ENCODE peak calls at places on chromosomes 13 and 19, in six cellular contexts. L is ureter; T is SHP77; A is hippocampal formation; P is activated gamma-delta T cell treated with anti-CD3 and anti-CD28 coated beads, Interleukin-2, amount 50 U/mL, for 16 hours; K is left lung. B is an unnamed sample.

GRCh38 chr19:36245210-36246005 is 30.5 kb downstream of the ZNF146 start:
- DNase-seq in K (no peak), A (no peak), P (no peak), T (no peak), L (peak), B (no peak)

GRCh38 chr19:37964109-37964508 is 57.1 kb downstream of the SIPA1L3 start:
- DNase-seq in T (no peak), A (no peak), P (no peak), K (no peak), L (no peak), B (no peak)

GRCh38 chr19:30691767-30692516 is 319.8 kb downstream of the ZNF536 start:
- DNase-seq in P (no peak), L (no peak), T (no peak), A (no peak), K (no peak), B (no peak)

GRCh38 chr19:12745166-12745897 is 6.3 kb upstream of the BEST2 start:
- DNase-seq in T (no peak), L (no peak), A (no peak), P (no peak), K (no peak), B (no peak)

GRCh38 chr13:109707044-109707794 is 79.2 kb downstream of the IRS2 start:
- DNase-seq in A (no peak), K (no peak), L (no peak), T (peak), P (no peak), B (no peak)

GRCh38 chr19:53994811-53995210 is 3.4 kb downstream of the CACNG6 start:
- DNase-seq in P (no peak), K (no peak), L (no peak), A (no peak), T (no peak), B (no peak)

GRCh38 chr19:13094771-13095392 is 7.8 kb downstream of the LYL1 start:
- DNase-seq in L (no peak), K (no peak), P (no peak), T (peak), A (no peak), B (no peak)

GRCh38 chr13:68107667-68108066 is 877.5 kb upstream of the PCDH9 start:
- DNase-seq in P (no peak), L (no peak), K (no peak), T (no peak), A (no peak), B (no peak)

GRCh38 chr13:42981317-42981716 is 10.7 kb downstream of the EPSTI1 start:
- DNase-seq in L (no peak), A (no peak), K (no peak), P (no peak), T (no peak), B (no peak)

GRCh38 chr19:34366670-34367423 is 1.9 kb downstream of the GPI start:
- DNase-seq in T (no peak), L (no peak), P (no peak), K (no peak), A (no peak), B (no peak)

GRCh38 chr13:21613791-21614190 is 9.8 kb upstream of the MICU2 start:
- DNase-seq in K (no peak), P (no peak), T (no peak), A (no peak), L (no peak), B (no peak)

GRCh38 chr19:34598217-34599155 is 78.5 kb downstream of the SCGB2B2 start:
- DNase-seq in K (no peak), P (no peak), L (no peak), T (peak), A (no peak), B (no peak)

GRCh38 chr13:39452412-39452811 is 150.6 kb downstream of the LHFPL6 start:
- DNase-seq in T (no peak), L (no peak), P (no peak), K (no peak), A (no peak), B (no peak)

GRCh38 chr19:33865306-33865705 is 68.6 kb downstream of the KCTD15 start:
- DNase-seq in T (no peak), L (peak), A (no peak), P (no peak), K (no peak), B (no peak)

GRCh38 chr13:25409938-25410337 is 38.2 kb downstream of the ATP8A2 start:
- DNase-seq in P (no peak), T (no peak), A (no peak), L (no peak), K (no peak), B (no peak)

GRCh38 chr19:11373166-11373884 is 1.1 kb upstream of the SWSAP1 start:
- DNase-seq in K (peak), A (peak), L (no peak), P (no peak), T (peak), B (no peak)

GRCh38 chr19:27722625-27723024 is 1490.3 kb downstream of the UQCRFS1 start:
- DNase-seq in K (no peak), P (no peak), L (no peak), A (no peak), T (no peak), B (no peak)

GRCh38 chr13:64633948-64634347 is 2596.2 kb downstream of the PCDH9 start:
- DNase-seq in K (no peak), A (no peak), L (no peak), T (no peak), P (no peak), B (no peak)

GRCh38 chr19:55206664-55207500 is 2.4 kb downstream of the PTPRH start:
- DNase-seq in T (peak), A (peak), P (no peak), L (peak), K (peak), B (no peak)

GRCh38 chr13:72530471-72530870 is 197.0 kb downstream of the MZT1 start:
- DNase-seq in T (no peak), P (no peak), K (no peak), L (no peak), A (no peak), B (no peak)

GRCh38 chr13:31204592-31204991 is 4.8 kb downstream of the B3GLCT start:
- DNase-seq in A (no peak), K (no peak), L (no peak), P (no peak), T (peak), B (peak)

GRCh38 chr13:74148437-74148836 is 14.2 kb upstream of the KLF12 start:
- DNase-seq in L (no peak), K (no peak), T (no peak), P (no peak), A (no peak), B (no peak)

GRCh38 chr19:37470216-37470615 is 1.1 kb downstream of the ZNF570 start:
- DNase-seq in K (no peak), T (no peak), P (no peak), L (no peak), A (no peak), B (no peak)

GRCh38 chr13:25469179-25469545 is 97.4 kb downstream of the ATP8A2 start:
- DNase-seq in L (no peak), K (no peak), A (no peak), T (no peak), P (no peak), B (no peak)

GRCh38 chr13:54162069-54162468 is 1133.5 kb downstream of the OLFM4 start:
- DNase-seq in T (no peak), A (no peak), K (no peak), L (no peak), P (no peak), B (no peak)

GRCh38 chr19:43467730-43468129 is 2.3 kb upstream of the LYPD3 start:
- DNase-seq in L (no peak), K (no peak), A (no peak), P (no peak), T (no peak), B (no peak)

GRCh38 chr13:21826214-21827015 is 155.5 kb downstream of the FGF9 start:
- DNase-seq in A (no peak), L (no peak), T (peak), P (no peak), K (no peak), B (no peak)

GRCh38 chr13:43036386-43037220 is 13.2 kb downstream of the DNAJC15 start:
- DNase-seq in L (no peak), A (no peak), T (no peak), P (no peak), K (no peak), B (no peak)

B was measured in NK-92 treated with Interleukin-12 subunit alpha and Interleukin-12 subunit beta, amount 100 ng/mL, for 24 hours.